ENCODE peak calls at places on chromosomes 7 and 10, in ten cellular contexts. K is Panc1; V is esophagus mucosa; Z is sciatic nerve; P is activated CD4-positive, alpha-beta T cell treated with anti-CD3 and anti-CD28 coated beads for 36 hours; X is activated CD8-positive, alpha-beta T cell treated with anti-CD3 and anti-CD28 coated beads for 36 hours; Y is lower lobe of right lung; G is activated naive CD8-positive, alpha-beta T cell treated with anti-CD3 and anti-CD28 coated beads, Interleukin-2, amount 10 ng/mL, durations not matched to agents 7 days and 5 days; D is mucosa of descending colon; J is A549. U is an unnamed sample.

GRCh38 chr10:27413831-27414348 is 90.2 kb upstream of the RAB18 start:
- ATAC-seq in K (peak; percentile 82), V (no peak), Z (no peak), P (no peak), X (no peak), Y (peak; percentile 11), G (no peak), D (no peak), J (no peak), U (no peak)

GRCh38 chr7:99014113-99014985 is 129.6 kb downstream of the SMURF1 start:
- ATAC-seq in K (peak; percentile 35), V (peak; percentile 15), Z (no peak), P (no peak), X (no peak), Y (peak; percentile 14), G (no peak), D (no peak), J (peak; percentile 20), U (no peak)

GRCh38 chr10:126156545-126156944 is 231.7 kb downstream of the ADAM12 start:
- ATAC-seq in K (no peak), V (no peak), Z (no peak), P (no peak), X (no peak), Y (no peak), G (no peak), D (no peak), J (no peak), U (no peak)

GRCh38 chr10:26215923-26216576 is 524 bp upstream of the GAD2 start:
- ATAC-seq in K (no peak), V (no peak), Z (no peak), P (peak; percentile 87), X (peak; percentile 91), Y (peak; percentile 68), G (peak; percentile 66), D (peak; percentile 19), J (peak; percentile 57), U (peak; percentile 64)

GRCh38 chr10:70367195-70367796 is 15.1 kb downstream of the LRRC20 start:
- ATAC-seq in K (no peak), V (no peak), Z (no peak), P (no peak), X (no peak), Y (no peak), G (no peak), D (no peak), J (no peak), U (no peak)

GRCh38 chr10:24793648-24794379 is 70.1 kb upstream of the ARHGAP21 start:
- ATAC-seq in K (no peak), V (no peak), Z (no peak), P (no peak), X (no peak), Y (no peak), G (no peak), D (peak; percentile 60), J (no peak), U (no peak)

GRCh38 chr7:41035788-41036187 is 667.1 kb downstream of the INHBA start:
- ATAC-seq in K (peak; percentile 30), V (no peak), Z (no peak), P (no peak), X (no peak), Y (no peak), G (no peak), D (no peak), J (no peak), U (no peak)

GRCh38 chr10:47013469-47014169 is 102.4 kb downstream of the PTPN20 start:
- ATAC-seq in K (no peak), V (no peak), Z (peak; percentile 94), P (no peak), X (no peak), Y (peak; percentile 33), G (no peak), D (no peak), J (no peak), U (no peak)

GRCh38 chr7:138625084-138625848 is 75.9 kb downstream of the SVOPL start:
- ATAC-seq in K (no peak), V (no peak), Z (no peak), P (peak; percentile 66), X (peak; percentile 62), Y (peak; percentile 79), G (peak; percentile 25), D (no peak), J (no peak), U (peak; percentile 73)

GRCh38 chr10:93876391-93876790 is 17.4 kb upstream of the SLC35G1 start:
- ATAC-seq in K (no peak), V (no peak), Z (no peak), P (no peak), X (no peak), Y (no peak), G (no peak), D (no peak), J (no peak), U (no peak)

GRCh38 chr7:88072715-88073055 is 138.6 kb downstream of the ADAM22 start:
- ATAC-seq in K (no peak), V (no peak), Z (no peak), P (no peak), X (no peak), Y (no peak), G (no peak), D (no peak), J (no peak), U (no peak)